ENCODE peak calls at places on chromosomes 16 and 17, in five cellular contexts. Y is psoas muscle, V is thoracic aorta, P is A549, S is neural progenitor cell. M is an unnamed sample.

GRCh38 chr16:52453661-52454060 is 93.3 kb downstream of the TOX3 start:
- DNase-seq in Y (no peak), V (no peak), P (no peak), S (no peak), M (no peak)

GRCh38 chr17:65985571-65985970 is 206.4 kb downstream of the CEP112 start:
- DNase-seq in Y (no peak), V (no peak), P (no peak), S (no peak), M (no peak)

GRCh38 chr16:86010680-86011141 is 111.7 kb downstream of the IRF8 start:
- DNase-seq in Y (no peak), V (no peak), P (no peak), S (no peak), M (no peak)

GRCh38 chr17:48500435-48501426 is 30.1 kb downstream of the HOXB1 start:
- DNase-seq in Y (peak; percentile 26), V (no peak), P (peak; percentile 53), S (no peak), M (peak; percentile 68)

GRCh38 chr17:44307387-44308186 is 814 bp upstream of the RUNDC3A start:
- DNase-seq in Y (peak; percentile 42), V (no peak), P (peak; percentile 65), S (peak; percentile 91), M (peak; percentile 82)

GRCh38 chr16:1779234-1779701 is 3.1 kb downstream of the SPSB3 start:
- DNase-seq in Y (peak; percentile 15), V (no peak), P (no peak), S (no peak), M (no peak)

GRCh38 chr17:77882481-77883212 is 75.9 kb upstream of the TNRC6C start:
- DNase-seq in Y (peak; percentile 46), V (no peak), P (peak; percentile 31), S (no peak), M (no peak)

GRCh38 chr16:17633146-17633966 is 162.6 kb upstream of the XYLT1 start:
- DNase-seq in Y (no peak), V (no peak), P (no peak), S (no peak), M (no peak)

GRCh38 chr16:81216706-81217105 is 21.8 kb upstream of the BCO1 start:
- DNase-seq in Y (no peak), V (no peak), P (no peak), S (no peak), M (no peak)

GRCh38 chr16:51151951-51152663 is 1.0 kb upstream of the SALL1 start:
- DNase-seq in Y (no peak), V (no peak), P (peak; percentile 16), S (peak; percentile 96), M (peak; percentile 88)

GRCh38 chr17:27743288-27743885 is 56.9 kb downstream of the NOS2 start:
- DNase-seq in Y (no peak), V (no peak), P (no peak), S (no peak), M (no peak)

GRCh38 chr16:75621170-75621477 is 2.0 kb downstream of the ADAT1 start:
- DNase-seq in Y (no peak), V (no peak), P (peak; percentile 44), S (peak; percentile 52), M (peak; percentile 51)

GRCh38 chr16:57013268-57013667 is 23.9 kb downstream of the NLRC5 start:
- DNase-seq in Y (no peak), V (no peak), P (no peak), S (no peak), M (no peak)

GRCh38 chr16:88960516-88960915 is 16.5 kb downstream of the CBFA2T3 start:
- DNase-seq in Y (no peak), V (no peak), P (no peak), S (no peak), M (no peak)

GRCh38 chr16:88961031-88961430 is 16.0 kb downstream of the CBFA2T3 start:
- DNase-seq in Y (no peak), V (no peak), P (no peak), S (no peak), M (no peak)

GRCh38 chr16:88957456-88957767 is 19.6 kb downstream of the CBFA2T3 start:
- DNase-seq in Y (peak; percentile 12), V (no peak), P (no peak), S (no peak), M (no peak)

GRCh38 chr16:88957887-88958577 is 19.0 kb downstream of the CBFA2T3 start:
- DNase-seq in Y (peak; percentile 28), V (no peak), P (no peak), S (no peak), M (no peak)

GRCh38 chr16:88959022-88959421 is 18.0 kb downstream of the CBFA2T3 start:
- DNase-seq in Y (peak; percentile 10), V (no peak), P (no peak), S (no peak), M (no peak)
- H3K4me1 ChIP-seq in Y (no peaks in the 10 kb centered on the region), V (no peaks in the 10 kb centered on the region), P (no peaks in the 10 kb centered on the region), S (peaks cover 2% of the 10 kb centered on the region), M (no peaks in the 10 kb centered on the region)

GRCh38 chr17:50044483-50044882 is 11.4 kb upstream of the ITGA3 start:
- DNase-seq in Y (no peak), V (no peak), P (no peak), S (no peak), M (no peak)
- H3K4me1 ChIP-seq in Y (peaks cover 18% of the 10 kb centered on the region), V (peaks cover 6% of the 10 kb centered on the region), P (peaks cover 61% of the 10 kb centered on the region), S (peaks cover 5% of the 10 kb centered on the region), M (no peaks in the 10 kb centered on the region)

GRCh38 chr17:79527286-79527685 is 83.6 kb downstream of the RBFOX3 start:
- DNase-seq in Y (no peak), V (no peak), P (no peak), S (no peak), M (no peak)

GRCh38 chr17:79524201-79524882 is 86.5 kb downstream of the RBFOX3 start:
- DNase-seq in Y (no peak), V (no peak), P (no peak), S (no peak), M (no peak)

GRCh38 chr17:79522414-79522813 is 88.4 kb downstream of the RBFOX3 start:
- DNase-seq in Y (no peak), V (no peak), P (peak; percentile 68), S (no peak), M (no peak)

GRCh38 chr17:79528592-79529125 is 82.2 kb downstream of the RBFOX3 start:
- DNase-seq in Y (no peak), V (no peak), P (no peak), S (no peak), M (no peak)

DNA sequence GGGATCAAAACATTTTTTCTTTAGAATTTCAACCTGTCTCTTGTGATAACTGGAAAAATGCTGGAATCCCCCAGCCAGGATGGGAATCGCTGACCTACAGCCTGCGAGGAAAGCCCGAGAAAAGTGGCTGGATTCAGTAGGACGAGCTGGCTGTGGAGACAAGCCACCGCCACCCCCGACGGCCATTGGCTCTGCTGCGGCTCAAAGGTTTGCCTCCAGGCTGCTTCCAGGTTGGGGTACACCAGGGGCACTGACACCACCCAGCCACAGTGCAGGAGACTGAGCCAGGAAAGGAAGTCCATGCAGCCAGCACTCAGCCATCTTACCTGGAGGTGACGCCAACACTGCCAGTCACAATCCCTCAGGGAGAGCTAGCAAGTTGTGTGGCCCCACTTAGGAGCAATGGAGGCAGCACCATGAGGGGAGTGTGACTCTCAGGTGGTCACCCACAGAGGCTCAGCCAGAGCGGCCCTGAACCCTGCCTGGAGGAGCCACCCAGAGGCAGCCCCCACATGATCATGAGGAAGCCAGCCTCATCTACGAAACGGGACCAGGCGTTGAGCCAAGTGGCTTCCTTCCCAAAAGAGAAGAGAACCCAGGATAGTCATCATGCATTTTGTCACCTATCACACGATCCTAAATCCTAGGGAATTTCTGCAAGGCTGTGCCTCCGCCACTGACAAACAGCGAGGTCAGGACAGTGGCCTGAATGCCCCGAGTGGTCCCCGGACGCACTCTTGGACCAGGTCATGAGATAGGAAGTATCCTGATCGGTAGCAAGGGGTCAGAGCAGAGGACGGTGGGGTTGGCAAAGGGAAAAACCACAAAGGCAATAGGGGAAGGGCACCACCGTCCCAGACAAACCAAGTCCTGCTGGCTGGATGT is 84.8 kb downstream of the RBFOX3 start:
- DNase-seq in Y (no peak), V (no peak), P (no peak), S (no peak), M (no peak)
- H3K4me1 ChIP-seq in Y (no peaks in the 10 kb centered on the region), V (no peaks in the 10 kb centered on the region), P (peaks cover 14% of the 10 kb centered on the region), S (peaks cover 26% of the 10 kb centered on the region), M (no peaks in the 10 kb centered on the region)

GRCh38 chr17:75480281-75480680 is 23.8 kb downstream of the TMEM94 start:
- DNase-seq in Y (no peak), V (no peak), P (no peak), S (no peak), M (no peak)
- H3K4me1 ChIP-seq in Y (peaks cover 95% of the 10 kb centered on the region), V (peaks cover 20% of the 10 kb centered on the region), P (no peaks in the 10 kb centered on the region), S (peaks cover 47% of the 10 kb centered on the region), M (peaks cover 5% of the 10 kb centered on the region)

GRCh38 chr17:4853195-4853762 is 20.1 kb downstream of the MINK1 start:
- DNase-seq in Y (no peak), V (no peak), P (no peak), S (no peak), M (no peak)

GRCh38 chr17:4852504-4853075 is 19.4 kb downstream of the MINK1 start:
- DNase-seq in Y (no peak), V (no peak), P (peak; percentile 56), S (no peak), M (no peak)

GRCh38 chr17:4856937-4857314 is 23.8 kb downstream of the MINK1 start:
- DNase-seq in Y (no peak), V (no peak), P (no peak), S (no peak), M (no peak)

GRCh38 chr17:4856271-4856936 is 23.3 kb downstream of the MINK1 start:
- DNase-seq in Y (no peak), V (no peak), P (no peak), S (no peak), M (no peak)

GRCh38 chr17:4854181-4854681 is 21.1 kb downstream of the MINK1 start:
- DNase-seq in Y (no peak), V (no peak), P (peak; percentile 31), S (no peak), M (no peak)
- H3K4me1 ChIP-seq in Y (peaks cover 20% of the 10 kb centered on the region), V (peaks cover 15% of the 10 kb centered on the region), P (peaks cover 65% of the 10 kb centered on the region), S (peaks cover 40% of the 10 kb centered on the region), M (peaks cover 60% of the 10 kb centered on the region)

M was measured in GM23338.